ENCODE peak calls at places on chromosomes 1 and 21, in four cellular contexts. I, Y, D and R are unnamed samples. For H3K4me1, the result is how much of the 10 kb centered on the place peaks cover.

GRCh38 chr1:44655609-44656008 is 18.7 kb downstream of the TMEM53 start:
- DNase-seq in I (no peak), Y (peak), D (no peak), R (no peak)

GRCh38 chr1:192951961-192952460 is 107.1 kb downstream of the UCHL5 start:
- DNase-seq in I (peak), Y (no peak), D (no peak), R (no peak)

GRCh38 chr1:74396942-74397341 is 115.5 kb downstream of the LRRC53 start:
- DNase-seq in I (no peak), Y (peak), D (peak), R (no peak)

GRCh38 chr1:33244809-33245186 is 11.5 kb upstream of the ZNF362 start:
- DNase-seq in I (no peak), Y (no peak), D (no peak), R (no peak)

GRCh38 chr1:59292557-59292956 is 4.3 kb upstream of the FGGY start:
- DNase-seq in I (peak), Y (no peak), D (no peak), R (peak)

GRCh38 chr1:37274896-37275631 is 199.3 kb upstream of the ZC3H12A start:
- DNase-seq in I (no peak), Y (no peak), D (no peak), R (no peak)

GRCh38 chr1:158146165-158146564 is 34.5 kb upstream of the CD1D start:
- DNase-seq in I (peak), Y (no peak), D (no peak), R (peak)

GRCh38 chr1:97396463-97396862 is 524.4 kb downstream of the DPYD start:
- DNase-seq in I (no peak), Y (no peak), D (no peak), R (no peak)

GRCh38 chr1:175201061-175201508 is 8.5 kb upstream of the KIAA0040 start:
- DNase-seq in I (peak), Y (no peak), D (no peak), R (no peak)

GRCh38 chr1:35646043-35646442 is 4.7 kb upstream of the PSMB2 start:
- DNase-seq in I (no peak), Y (no peak), D (no peak), R (no peak)

GRCh38 chr1:9992910-9993309 is 4.1 kb upstream of the RBP7 start:
- DNase-seq in I (no peak), Y (no peak), D (no peak), R (no peak)

GRCh38 chr1:2194319-2194897 is at the start of gene FAAP20:
- DNase-seq in I (peak), Y (peak), D (no peak), R (no peak)

GRCh38 chr1:78441921-78442320 is 48.9 kb upstream of the PTGFR start:
- DNase-seq in I (no peak), Y (no peak), D (no peak), R (no peak)

GRCh38 chr21:38888956-38889605 is 83.4 kb downstream of the ETS2 start:
- DNase-seq in I (peak), Y (no peak), D (no peak), R (no peak)

GRCh38 chr1:31939484-31940329 is 1.5 kb upstream of the PTP4A2 start:
- DNase-seq in I (peak), Y (peak), D (peak), R (no peak)

DNA sequence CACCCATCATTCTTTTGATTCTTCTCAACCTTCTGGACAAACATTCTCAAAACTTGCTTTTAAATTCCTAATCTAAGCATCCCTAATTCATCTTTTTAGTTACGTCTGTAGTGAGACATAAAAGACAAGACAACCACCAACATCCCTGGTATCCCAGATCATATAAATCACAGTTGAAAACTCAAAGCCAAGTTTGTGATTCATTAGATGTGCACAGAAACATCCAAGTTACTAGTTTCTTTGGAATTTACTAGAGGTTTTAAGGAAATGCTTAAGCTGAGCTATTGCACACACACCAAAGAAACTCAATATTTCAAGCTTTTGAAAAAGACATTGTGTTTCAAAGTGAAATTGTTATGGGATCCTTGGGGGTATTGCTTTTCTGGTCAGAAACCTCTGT is 47.6 kb downstream of the ATP6V1G3 start:
- DNase-seq in I (peak), Y (no peak), D (no peak), R (no peak)
- H3K4me1 ChIP-seq in I (under half), Y (under half), D (under half), R (under half)

GRCh38 chr1:229027622-229028182 is 243.2 kb upstream of the RAB4A start:
- DNase-seq in I (peak), Y (no peak), D (no peak), R (no peak)
- H3K4me1 ChIP-seq in I (under half), Y (under half), D (under half), R (under half)

DNA sequence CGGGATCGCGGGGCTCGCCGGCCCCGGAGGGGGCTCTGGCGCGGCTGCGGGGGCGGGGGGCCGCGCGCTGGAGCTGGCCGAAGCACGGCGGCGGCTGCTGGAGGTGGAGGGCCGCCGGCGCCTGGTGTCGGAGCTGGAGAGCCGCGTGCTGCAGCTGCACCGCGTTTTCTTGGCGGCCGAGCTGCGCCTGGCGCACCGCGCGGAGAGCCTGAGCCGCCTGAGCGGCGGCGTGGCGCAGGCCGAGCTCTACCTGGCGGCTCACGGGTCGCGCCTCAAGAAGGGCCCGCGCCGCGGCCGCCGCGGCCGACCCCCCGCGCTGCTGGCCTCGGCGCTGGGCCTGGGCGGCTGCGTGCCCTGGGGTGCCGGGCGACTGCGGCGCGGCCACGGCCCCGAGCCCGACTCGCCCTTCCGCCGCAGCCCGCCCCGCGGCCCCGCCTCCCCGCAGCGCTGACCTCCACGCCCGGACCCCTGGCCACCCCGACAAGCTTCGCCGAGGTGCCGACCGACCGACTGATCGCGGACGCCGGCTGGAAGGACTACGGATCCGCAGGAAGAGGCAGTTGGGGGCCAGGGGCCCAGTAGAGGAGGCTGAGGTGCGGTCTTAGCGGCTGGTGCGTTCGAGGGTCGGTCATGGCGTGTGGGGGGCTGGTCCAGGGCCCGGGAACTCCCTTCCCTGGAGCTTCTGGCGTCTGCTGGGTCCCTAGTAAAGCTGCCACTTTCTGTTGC is 691 bp downstream of the TRNP1 start:
- DNase-seq in I (no peak), Y (peak), D (no peak), R (no peak)
- H3K4me1 ChIP-seq in I (under half), Y (under half), D (under half), R (half or more)

GRCh38 chr1:43548285-43549271 is 17.9 kb downstream of the PTPRF start:
- DNase-seq in I (no peak), Y (no peak), D (no peak), R (no peak)

GRCh38 chr1:43550598-43551246 is 20.0 kb downstream of the PTPRF start:
- DNase-seq in I (no peak), Y (no peak), D (no peak), R (no peak)

GRCh38 chr1:43551396-43551888 is 20.8 kb downstream of the PTPRF start:
- DNase-seq in I (no peak), Y (no peak), D (no peak), R (no peak)

GRCh38 chr1:43552059-43552742 is 21.5 kb downstream of the PTPRF start:
- DNase-seq in I (no peak), Y (no peak), D (no peak), R (no peak)

GRCh38 chr1:43549921-43550597 is 19.4 kb downstream of the PTPRF start:
- DNase-seq in I (no peak), Y (peak), D (peak), R (no peak)
- H3K4me1 ChIP-seq in I (under half), Y (under half), D (under half), R (under half)

GRCh38 chr21:45069085-45069484 is 5.3 kb upstream of the ADARB1 start:
- DNase-seq in I (no peak), Y (no peak), D (no peak), R (no peak)
- H3K4me1 ChIP-seq in I (under half), Y (under half), D (under half), R (under half)

DNA sequence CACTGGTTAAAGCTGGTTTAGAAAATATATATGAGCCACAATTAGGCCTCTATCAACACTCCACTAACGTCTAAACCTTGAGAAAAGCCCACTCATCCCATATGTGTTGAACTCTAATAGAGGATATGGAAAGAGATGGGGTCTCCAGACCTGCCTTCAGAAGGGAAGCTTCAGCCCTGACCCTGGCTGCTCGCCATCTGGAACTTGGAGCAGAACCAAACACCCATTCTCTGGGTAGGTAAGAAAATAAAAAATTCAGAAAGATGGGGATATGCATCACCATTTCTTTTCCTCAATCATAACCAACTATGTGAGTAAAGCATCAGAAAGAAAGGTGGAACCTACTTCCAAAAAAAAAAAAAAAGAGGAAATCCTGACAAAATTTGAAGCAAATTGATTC is 666.2 kb downstream of the PTPRC start:
- DNase-seq in I (no peak), Y (no peak), D (no peak), R (no peak)
- H3K4me1 ChIP-seq in I (under half), Y (under half), D (under half), R (under half)

GRCh38 chr1:212487286-212487685 is 54.6 kb downstream of the NENF start:
- DNase-seq in I (no peak), Y (no peak), D (no peak), R (no peak)

GRCh38 chr1:212487774-212488435 is 55.2 kb downstream of the NENF start:
- DNase-seq in I (no peak), Y (no peak), D (no peak), R (no peak)

GRCh38 chr1:212485895-212486590 is 53.3 kb downstream of the NENF start:
- DNase-seq in I (peak), Y (peak), D (no peak), R (peak)

GRCh38 chr1:212485218-212485609 is 52.5 kb downstream of the NENF start:
- DNase-seq in I (no peak), Y (no peak), D (no peak), R (no peak)

DNA sequence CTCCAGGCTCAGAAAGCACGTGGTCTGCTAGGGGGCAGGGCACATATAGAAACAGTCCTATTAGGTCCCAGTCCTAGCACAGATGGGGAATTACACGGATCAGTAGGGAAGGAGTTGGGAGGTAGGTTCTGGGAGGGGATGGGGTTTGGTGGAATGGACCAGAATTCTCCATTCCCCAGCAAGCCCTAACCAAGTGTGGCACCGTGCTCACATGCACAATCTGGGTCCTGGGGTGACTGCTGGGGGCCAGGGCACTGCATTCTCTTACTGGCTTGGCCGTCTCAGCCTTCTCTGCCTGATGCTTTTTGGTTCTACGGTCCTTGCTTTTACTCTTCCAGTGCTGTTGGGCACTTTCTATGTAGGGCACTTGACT is 53.9 kb downstream of the NENF start:
- DNase-seq in I (no peak), Y (no peak), D (no peak), R (no peak)
- H3K4me1 ChIP-seq in I (under half), Y (under half), D (under half), R (under half)

GRCh38 chr1:185560760-185561159 is 173.4 kb upstream of the HMCN1 start:
- DNase-seq in I (no peak), Y (no peak), D (no peak), R (no peak)

GRCh38 chr1:185565314-185565713 is 168.9 kb upstream of the HMCN1 start:
- DNase-seq in I (no peak), Y (peak), D (no peak), R (no peak)

GRCh38 chr1:185561629-185562028 is 172.6 kb upstream of the HMCN1 start:
- DNase-seq in I (no peak), Y (no peak), D (no peak), R (no peak)

GRCh38 chr1:185559684-185560310 is 174.4 kb upstream of the HMCN1 start:
- DNase-seq in I (no peak), Y (peak), D (no peak), R (peak)

GRCh38 chr1:185562623-185563359 is 171.4 kb upstream of the HMCN1 start:
- DNase-seq in I (no peak), Y (no peak), D (no peak), R (no peak)
- H3K4me1 ChIP-seq in I (under half), Y (under half), D (under half), R (under half)

GRCh38 chr1:8813016-8813763 is 4.2 kb downstream of the RERE start:
- DNase-seq in I (no peak), Y (no peak), D (no peak), R (no peak)
- H3K4me1 ChIP-seq in I (under half), Y (under half), D (under half), R (under half)

GRCh38 chr1:27525296-27526271 is 35.6 kb upstream of the WASF2 start:
- DNase-seq in I (peak), Y (peak), D (peak), R (peak)
- H3K4me1 ChIP-seq in I (half or more), Y (half or more), D (half or more), R (half or more)